ENCODE peak calls at places on chromosomes 11 and 22, in five cellular contexts. Q is HEK293T, L is NCI-H2081, G is HFF-Myc, O is KBM-7. U is an unnamed sample.

GRCh38 chr11:65392186-65392829 is 5.9 kb downstream of the FRMD8 start:
- DNase-seq in G (no peak), Q (no peak), O (no peak), L (no peak), U (no peak)

GRCh38 chr11:113447621-113448310 is 27.4 kb downstream of the DRD2 start:
- DNase-seq in L (no peak), G (no peak), Q (no peak), O (no peak), U (no peak)

GRCh38 chr22:36753120-36753802 is 22.7 kb downstream of the IFT27 start:
- DNase-seq in L (no peak), Q (no peak), G (no peak), O (no peak), U (no peak)

GRCh38 chr22:45600791-45601730 is 70.6 kb upstream of the ATXN10 start:
- DNase-seq in L (no peak), G (no peak), O (no peak), Q (no peak), U (no peak)

GRCh38 chr11:72812604-72812967 is 1.6 kb upstream of the ATG16L2 start:
- DNase-seq in G (no peak), L (peak), Q (no peak), O (no peak), U (no peak)

GRCh38 chr11:64994318-64994717 is 2.5 kb downstream of the BATF2 start:
- DNase-seq in G (no peak), L (no peak), Q (no peak), O (no peak), U (no peak)

GRCh38 chr11:72005347-72006260 is 6.9 kb downstream of the IL18BP start:
- DNase-seq in G (no peak), O (no peak), L (no peak), Q (no peak), U (no peak)

GRCh38 chr11:128582496-128583366 is 4.6 kb downstream of the ETS1 start:
- DNase-seq in Q (no peak), O (no peak), G (peak), L (no peak), U (peak)

GRCh38 chr11:128908391-128909246 is 17.5 kb downstream of the KCNJ5 start:
- DNase-seq in O (no peak), Q (no peak), G (peak), L (no peak), U (peak)

GRCh38 chr11:14075118-14075601 is 112.6 kb downstream of the SPON1 start:
- DNase-seq in G (no peak), O (no peak), Q (no peak), L (no peak), U (no peak)

GRCh38 chr22:42428025-42428424 is 4.2 kb downstream of the NFAM1 start:
- DNase-seq in G (no peak), L (no peak), Q (no peak), O (no peak), U (no peak)

GRCh38 chr22:29456211-29456671 is 17.9 kb downstream of the RFPL1 start:
- DNase-seq in G (no peak), Q (no peak), O (no peak), L (no peak), U (no peak)

GRCh38 chr11:19281555-19281954 is 40.8 kb upstream of the E2F8 start:
- DNase-seq in O (no peak), L (no peak), Q (no peak), G (no peak), U (no peak)

GRCh38 chr22:41862160-41862529 is 29.2 kb downstream of the SREBF2 start:
- DNase-seq in G (no peak), L (no peak), Q (no peak), O (peak), U (no peak)

GRCh38 chr11:94525933-94526332 is 13.7 kb downstream of the C11orf97 start:
- DNase-seq in L (no peak), Q (no peak), G (peak), O (peak), U (peak)

GRCh38 chr11:64750361-64751054 is 6.6 kb upstream of the RASGRP2 start:
- DNase-seq in O (no peak), Q (no peak), G (no peak), L (no peak), U (peak)

GRCh38 chr11:789951-790350 is at the start of gene CEND1:
- DNase-seq in L (no peak), O (no peak), G (no peak), Q (peak), U (peak)

GRCh38 chr11:61685611-61685955 is 5.4 kb downstream of the DAGLA start:
- DNase-seq in L (no peak), O (no peak), G (no peak), Q (no peak), U (no peak)

GRCh38 chr11:74466916-74467885 is at the start of gene KCNE3:
- DNase-seq in L (no peak), G (no peak), Q (no peak), O (peak), U (peak)

GRCh38 chr11:104918113-104918824 is 20.0 kb upstream of the CASP12 start:
- DNase-seq in Q (no peak), O (peak), G (no peak), L (no peak), U (no peak)